ENCODE peak calls at places on chromosomes 16 and 17, in eight cellular contexts. K is stomach, H is HCT116, O is K562, U is transverse colon, F is breast epithelium, C is SK-N-SH, W is endothelial cell of umbilical vein. Y is an unnamed sample.

GRCh38 chr16:31386157-31386984 is 6.8 kb upstream of the ITGAD start:
- DNase-seq in W (no peak), C (no peak), K (no peak), H (peak; percentile 54), O (no peak), U (no peak), F (no peak), Y (no peak)

GRCh38 chr16:11191665-11192064 is 64.3 kb downstream of the SOCS1 start:
- DNase-seq in W (no peak), K (no peak), H (no peak), O (no peak), F (no peak), U (no peak), C (no peak), Y (no peak)

GRCh38 chr17:49872776-49873377 is 25.0 kb upstream of the TAC4 start:
- DNase-seq in F (no peak), H (no peak), U (no peak), O (no peak), C (no peak), K (no peak), W (no peak), Y (no peak)

GRCh38 chr16:24685539-24686432 is 43.7 kb upstream of the TNRC6A start:
- DNase-seq in F (no peak), H (no peak), W (peak; percentile 72), O (no peak), C (peak; percentile 78), U (peak; percentile 55), K (peak; percentile 33), Y (peak; percentile 93)

GRCh38 chr17:38883592-38884526 is 14.0 kb downstream of the LASP1 start:
- DNase-seq in H (no peak), C (no peak), W (no peak), F (no peak), O (no peak), U (no peak), K (no peak), Y (no peak)

GRCh38 chr17:21345236-21345635 is 30.9 kb upstream of the KCNJ12 start:
- DNase-seq in C (peak; percentile 52), W (no peak), U (no peak), H (no peak), F (no peak), O (no peak), K (no peak), Y (no peak)

GRCh38 chr16:77594057-77594456 is 128.3 kb upstream of the NUDT7 start:
- DNase-seq in U (no peak), O (no peak), H (no peak), F (no peak), W (peak; percentile 80), C (no peak), K (no peak), Y (no peak)

GRCh38 chr17:17811381-17812210 is 25.2 kb downstream of the SREBF1 start:
- DNase-seq in K (no peak), H (no peak), C (no peak), O (no peak), W (peak; percentile 25), U (no peak), F (peak; percentile 74), Y (no peak)

GRCh38 chr16:24975428-24975889 is 39.7 kb downstream of the ARHGAP17 start:
- DNase-seq in H (no peak), K (no peak), F (no peak), C (no peak), U (no peak), O (no peak), W (no peak), Y (no peak)

GRCh38 chr17:75410141-75410540 is 4.7 kb upstream of the GRB2 start:
- DNase-seq in C (no peak), F (no peak), W (no peak), U (no peak), H (no peak), O (no peak), K (no peak), Y (no peak)

GRCh38 chr17:5680766-5681165 is 96.5 kb upstream of the NLRP1 start:
- DNase-seq in K (no peak), O (no peak), W (no peak), H (no peak), F (no peak), C (no peak), U (no peak), Y (no peak)

GRCh38 chr16:53094013-53094630 is 39.3 kb downstream of the CHD9 start:
- DNase-seq in K (peak; percentile 82), F (peak; percentile 60), C (no peak), O (peak; percentile 61), U (peak; percentile 90), W (peak; percentile 72), H (no peak), Y (peak; percentile 82)

GRCh38 chr16:53091508-53092211 is 36.9 kb downstream of the CHD9 start:
- DNase-seq in F (no peak), H (no peak), O (no peak), C (peak; percentile 76), K (peak; percentile 27), W (peak; percentile 69), U (peak; percentile 42), Y (peak; percentile 85)

GRCh38 chr17:57875109-57876022 is 25.5 kb upstream of the MRPS23 start:
- DNase-seq in H (peak; percentile 90), U (peak; percentile 59), W (peak; percentile 98), K (peak; percentile 71), C (peak; percentile 70), F (peak; percentile 83), O (no peak), Y (peak; percentile 95)

GRCh38 chr16:31200821-31201510 is 1.6 kb downstream of the PYCARD start:
- DNase-seq in C (no peak), H (no peak), F (no peak), U (no peak), K (no peak), W (no peak), O (peak; percentile 64), Y (no peak)

GRCh38 chr17:59616253-59616920 is 3.3 kb upstream of the CLTC start:
- DNase-seq in F (no peak), H (no peak), C (no peak), W (no peak), O (peak; percentile 69), U (no peak), K (no peak), Y (no peak)

GRCh38 chr16:51636913-51637743 is 486.1 kb upstream of the SALL1 start:
- DNase-seq in W (no peak), H (no peak), O (no peak), C (peak; percentile 48), U (no peak), F (no peak), K (no peak), Y (no peak)

GRCh38 chr17:32007463-32008298 is 498 bp downstream of the LRRC37B start:
- DNase-seq in C (peak; percentile 73), K (no peak), W (peak; percentile 48), H (no peak), F (no peak), O (peak; percentile 64), U (peak; percentile 28), Y (no peak)

GRCh38 chr17:38867179-38867994 is 2.5 kb upstream of the LASP1 start:
- DNase-seq in C (no peak), O (peak; percentile 58), W (peak; percentile 66), K (peak; percentile 46), F (no peak), U (peak; percentile 57), H (no peak), Y (peak; percentile 80)

GRCh38 chr16:1244881-1245280 is 4.4 kb downstream of the TPSAB1 start:
- DNase-seq in O (no peak), F (peak; percentile 78), U (no peak), W (no peak), H (no peak), K (no peak), C (no peak), Y (peak; percentile 59)
- TF ChIP-seq POLR2AphosphoS5 in O (no peak), F (no peak), U (no peak), W (no peak), H (no peak), K (no peak), C (no peak), Y (no peak)

GRCh38 chr16:86784267-86784626 is 205.9 kb downstream of the FOXL1 start:
- DNase-seq in W (no peak), K (peak; percentile 7), C (no peak), H (no peak), F (no peak), U (no peak), O (no peak), Y (peak; percentile 56)
- H3K4me1 ChIP-seq in W (peaks cover 6% of the 10 kb centered on the region), K (no peaks in the 10 kb centered on the region), C (no peaks in the 10 kb centered on the region), H (no peaks in the 10 kb centered on the region), F (peaks cover 5% of the 10 kb centered on the region), U (no peaks in the 10 kb centered on the region), O (no peaks in the 10 kb centered on the region), Y (peaks cover 12% of the 10 kb centered on the region)

GRCh38 chr17:81049973-81050551 is 15.1 kb downstream of the BAIAP2 start:
- DNase-seq in C (peak; percentile 50), W (no peak), H (peak; percentile 91), K (peak; percentile 89), U (peak; percentile 82), O (no peak), F (peak; percentile 70), Y (no peak)

GRCh38 chr17:81050645-81051625 is 16.0 kb downstream of the BAIAP2 start:
- DNase-seq in U (no peak), F (no peak), C (no peak), K (no peak), H (no peak), O (no peak), W (no peak), Y (no peak)

GRCh38 chr17:81046770-81047359 is 11.9 kb downstream of the BAIAP2 start:
- DNase-seq in H (no peak), O (no peak), F (no peak), U (no peak), C (no peak), W (no peak), K (peak; percentile 58), Y (no peak)

GRCh38 chr17:81048827-81049371 is 13.9 kb downstream of the BAIAP2 start:
- DNase-seq in O (no peak), H (no peak), W (no peak), U (no peak), C (no peak), K (no peak), F (no peak), Y (no peak)

GRCh38 chr17:81049372-81049911 is 14.5 kb downstream of the BAIAP2 start:
- DNase-seq in H (no peak), K (no peak), C (no peak), W (no peak), O (no peak), U (no peak), F (no peak), Y (no peak)
- TF ChIP-seq POLR2AphosphoS5 in H (no peak), K (no peak), C (no peak), W (no peak), O (no peak), U (no peak), F (no peak), Y (no peak)

GRCh38 chr16:3193221-3194212 is 5.5 kb downstream of the OR1F1 start:
- DNase-seq in C (no peak), U (no peak), W (no peak), K (no peak), O (no peak), H (no peak), F (no peak), Y (no peak)

GRCh38 chr16:3195975-3196374 is 8.0 kb downstream of the OR1F1 start:
- DNase-seq in K (no peak), O (no peak), C (no peak), F (no peak), W (no peak), H (no peak), U (no peak), Y (no peak)

GRCh38 chr16:3198334-3199072 is 10.5 kb downstream of the OR1F1 start:
- DNase-seq in O (no peak), K (no peak), W (no peak), U (no peak), C (no peak), F (no peak), H (no peak), Y (no peak)

GRCh38 chr16:3192476-3193019 is 4.5 kb downstream of the OR1F1 start:
- DNase-seq in C (no peak), U (no peak), O (no peak), F (no peak), H (no peak), W (no peak), K (no peak), Y (no peak)

GRCh38 chr16:3194792-3195191 is 6.8 kb downstream of the OR1F1 start:
- DNase-seq in K (no peak), O (peak; percentile 47), F (no peak), C (no peak), W (no peak), U (no peak), H (no peak), Y (no peak)
- H3K4me1 ChIP-seq in K (no peaks in the 10 kb centered on the region), O (peaks cover 47% of the 10 kb centered on the region), F (no peaks in the 10 kb centered on the region), C (no peaks in the 10 kb centered on the region), W (peaks cover 3% of the 10 kb centered on the region), U (no peaks in the 10 kb centered on the region), H (peaks cover 11% of the 10 kb centered on the region), Y (no peaks in the 10 kb centered on the region)